ENCODE peak calls at places on chromosomes 16 and 17, in eight cellular contexts. H is stimulated activated CD4-positive, alpha-beta T cell treated with anti-CD3 and anti-CD28 coated beads, TNF-alpha, amount 100 ng/mL, for 24 hours; M is Calu3; S is T-cell; W is HFFc6; F is heart right ventricle; E is activated naive CD8-positive, alpha-beta T cell treated with anti-CD3 and anti-CD28 coated beads for 36 hours; G is EL. K is an unnamed sample.

GRCh38 chr17:69723741-69724140 is 309.2 kb downstream of the MAP2K6 start:
- DNase-seq in H (no peak), M (no peak), S (no peak), W (no peak), F (no peak), E (no peak), G (no peak), K (no peak)

GRCh38 chr16:11082108-11082859 is 137.9 kb downstream of the CLEC16A start:
- DNase-seq in H (no peak), M (no peak), S (no peak), W (no peak), F (no peak), E (no peak), G (no peak), K (no peak)

GRCh38 chr17:33667052-33667509 is 374.0 kb upstream of the ASIC2 start:
- DNase-seq in H (no peak), M (peak; percentile 6), S (no peak), W (no peak), F (no peak), E (peak; percentile 16), G (no peak), K (peak; percentile 4)

GRCh38 chr17:68053237-68054030 is 17.9 kb downstream of the KPNA2 start:
- DNase-seq in H (no peak), M (no peak), S (no peak), W (peak; percentile 35), F (peak; percentile 51), E (no peak), G (peak; percentile 97), K (no peak)

GRCh38 chr16:56603589-56603988 is 4.8 kb upstream of the MT2A start:
- DNase-seq in H (no peak), M (peak; percentile 66), S (no peak), W (peak; percentile 26), F (peak; percentile 65), E (no peak), G (peak; percentile 42), K (no peak)

GRCh38 chr16:88309905-88310259 is 72.9 kb upstream of the ZNF469 start:
- DNase-seq in H (no peak), M (no peak), S (no peak), W (no peak), F (no peak), E (no peak), G (no peak), K (no peak)

GRCh38 chr16:48613061-48613957 is 3.3 kb upstream of the N4BP1 start:
- DNase-seq in H (no peak), M (peak; percentile 43), S (peak; percentile 70), W (peak; percentile 85), F (no peak), E (peak; percentile 66), G (peak; percentile 81), K (peak; percentile 42)

GRCh38 chr16:76634847-76635697 is 357.9 kb downstream of the CNTNAP4 start:
- DNase-seq in H (no peak), M (no peak), S (peak; percentile 6), W (no peak), F (no peak), E (no peak), G (no peak), K (no peak)

GRCh38 chr17:78351449-78352006 is 8.3 kb downstream of the SOCS3 start:
- DNase-seq in H (no peak), M (no peak), S (no peak), W (peak; percentile 85), F (peak; percentile 92), E (no peak), G (peak; percentile 91), K (no peak)

GRCh38 chr17:74097461-74098131 is 105.9 kb upstream of the RPL38 start:
- DNase-seq in H (no peak), M (no peak), S (no peak), W (no peak), F (no peak), E (no peak), G (no peak), K (no peak)

GRCh38 chr17:9115446-9116265 is 94.3 kb downstream of the NTN1 start:
- DNase-seq in H (peak; percentile 17), M (peak; percentile 22), S (no peak), W (peak; percentile 11), F (peak; percentile 70), E (peak; percentile 75), G (peak; percentile 78), K (no peak)